ENCODE peak calls at places on chromosomes 3 and 15, in seven cellular contexts. N, T, B, R, D, A and C are unnamed samples.

GRCh38 chr3:33834117-33834495 is 35.7 kb downstream of the PDCD6IP start:
- ATAC-seq in A (no peak), D (no peak), B (no peak), R (no peak), N (no peak), T (no peak), C (peak; percentile 86)

GRCh38 chr3:42053476-42053875 is 37.7 kb upstream of the TRAK1 start:
- ATAC-seq in D (no peak), R (peak; percentile 55), A (no peak), B (peak; percentile 82), N (peak; percentile 67), T (peak; percentile 40), C (no peak)

GRCh38 chr3:4533489-4534443 is 40.6 kb downstream of the ITPR1 start:
- ATAC-seq in A (no peak), T (peak; percentile 45), R (no peak), N (peak; percentile 64), B (peak; percentile 51), D (no peak), C (no peak)

GRCh38 chr3:39261726-39262125 is 18.1 kb downstream of the CX3CR1 start:
- ATAC-seq in R (no peak), N (no peak), B (no peak), A (no peak), D (no peak), T (no peak), C (no peak)

GRCh38 chr15:39139431-39140059 is 441.3 kb upstream of the THBS1 start:
- ATAC-seq in D (no peak), N (no peak), R (no peak), T (no peak), B (no peak), A (no peak), C (no peak)

GRCh38 chr3:52044869-52045616 is 11.3 kb downstream of the DUSP7 start:
- ATAC-seq in B (no peak), T (no peak), R (no peak), N (no peak), A (peak; percentile 17), D (no peak), C (no peak)

GRCh38 chr15:79117442-79118204 is 27.0 kb upstream of the RASGRF1 start:
- ATAC-seq in N (no peak), A (no peak), D (no peak), T (no peak), R (no peak), B (no peak), C (no peak)

GRCh38 chr15:90497912-90498311 is 31.8 kb upstream of the CRTC3 start:
- ATAC-seq in R (peak; percentile 97), T (no peak), D (no peak), N (no peak), B (peak; percentile 30), A (no peak), C (no peak)

GRCh38 chr3:65485826-65486592 is 552.7 kb downstream of the MAGI1 start:
- ATAC-seq in R (no peak), B (peak; percentile 72), D (no peak), T (no peak), N (peak; percentile 42), A (no peak), C (no peak)

GRCh38 chr3:66499881-66500574 is 794 bp downstream of the LRIG1 start:
- ATAC-seq in D (no peak), N (peak; percentile 5), A (peak; percentile 12), T (no peak), B (peak; percentile 12), R (peak; percentile 6), C (peak; percentile 26)

GRCh38 chr15:33581032-33581431 is 270.3 kb downstream of the RYR3 start:
- ATAC-seq in R (no peak), N (no peak), B (no peak), T (no peak), D (no peak), A (no peak), C (no peak)

GRCh38 chr3:119745942-119746341 is 36.0 kb upstream of the NR1I2 start:
- ATAC-seq in N (no peak), A (no peak), T (no peak), B (no peak), R (no peak), D (no peak), C (no peak)

GRCh38 chr15:81504170-81504905 is 130.3 kb upstream of the TMC3 start:
- ATAC-seq in T (peak; percentile 74), A (no peak), B (no peak), R (no peak), D (no peak), N (no peak), C (no peak)

GRCh38 chr3:46935989-46936620 is 40.4 kb downstream of the CCDC12 start:
- ATAC-seq in A (no peak), R (no peak), B (no peak), T (no peak), D (no peak), N (no peak), C (no peak)

GRCh38 chr3:60309539-60310268 is 941.5 kb downstream of the FHIT start:
- ATAC-seq in T (no peak), R (no peak), B (no peak), A (no peak), N (no peak), D (no peak), C (no peak)

GRCh38 chr3:156642750-156643728 is 31.4 kb upstream of the TIPARP start:
- ATAC-seq in B (peak; percentile 10), R (no peak), N (no peak), D (peak; percentile 6), T (no peak), A (no peak), C (peak; percentile 42)

GRCh38 chr15:58555168-58556027 is 123.6 kb downstream of the LIPC start:
- ATAC-seq in N (no peak), D (no peak), B (no peak), R (peak; percentile 25), T (no peak), A (no peak), C (no peak)

GRCh38 chr3:57805674-57806073 is 49.6 kb downstream of the SLMAP start:
- ATAC-seq in A (no peak), R (no peak), T (no peak), D (peak; percentile 83), N (peak; percentile 50), B (no peak), C (no peak)

GRCh38 chr3:53113293-53114010 is 16.8 kb downstream of the RFT1 start:
- ATAC-seq in T (no peak), R (peak; percentile 20), B (peak; percentile 92), A (peak; percentile 10), D (no peak), N (peak; percentile 80), C (no peak)

GRCh38 chr15:66682246-66682645 is 19.8 kb upstream of the SMAD6 start:
- ATAC-seq in N (peak; percentile 11), R (no peak), B (no peak), D (no peak), T (no peak), A (no peak), C (no peak)

GRCh38 chr3:126355251-126355650 is 2.0 kb downstream of the KLF15 start:
- ATAC-seq in N (no peak), R (no peak), D (no peak), T (no peak), B (no peak), A (no peak), C (no peak)

GRCh38 chr3:156421534-156421933 is 133.4 kb downstream of the SSR3 start:
- ATAC-seq in B (no peak), D (no peak), T (no peak), A (no peak), N (no peak), R (no peak), C (peak; percentile 61)

GRCh38 chr15:27844018-27844666 is 255.0 kb downstream of the OCA2 start:
- ATAC-seq in A (no peak), R (no peak), B (no peak), T (no peak), N (no peak), D (no peak), C (peak; percentile 32)

GRCh38 chr15:70014860-70015490 is 82.7 kb downstream of the TLE3 start:
- ATAC-seq in A (no peak), N (no peak), R (peak; percentile 62), T (no peak), D (peak; percentile 19), B (no peak), C (peak; percentile 93)

GRCh38 chr3:110027446-110027845 is 690.1 kb upstream of the DPPA4 start:
- ATAC-seq in N (peak; percentile 89), D (no peak), R (no peak), A (no peak), T (no peak), B (peak; percentile 65), C (no peak)

GRCh38 chr3:105906345-105906744 is 37.5 kb upstream of the CBLB start:
- ATAC-seq in B (no peak), T (no peak), D (no peak), N (no peak), R (no peak), A (no peak), C (no peak)

GRCh38 chr3:142724682-142725351 is 983 bp downstream of the TRPC1 start:
- ATAC-seq in D (peak; percentile 5), T (peak; percentile 16), A (peak; percentile 5), B (peak; percentile 56), R (peak; percentile 31), N (peak; percentile 61), C (peak; percentile 31)

GRCh38 chr15:79071901-79072300 is 18.7 kb downstream of the RASGRF1 start:
- ATAC-seq in B (peak; percentile 91), T (no peak), A (no peak), R (no peak), D (no peak), N (peak; percentile 85), C (no peak)

GRCh38 chr15:99708563-99708962 is 24.7 kb downstream of the LYSMD4 start:
- ATAC-seq in B (peak; percentile 73), D (no peak), T (peak; percentile 47), R (peak; percentile 93), A (no peak), N (peak; percentile 95), C (no peak)

GRCh38 chr15:98671060-98672008 is 23.0 kb downstream of the IGF1R start:
- ATAC-seq in N (no peak), T (no peak), R (no peak), A (no peak), B (no peak), D (no peak), C (no peak)

GRCh38 chr3:188299068-188299467 is 145.1 kb downstream of the LPP start:
- ATAC-seq in B (no peak), N (no peak), R (no peak), D (peak; percentile 78), A (peak; percentile 84), T (no peak), C (peak; percentile 51)

GRCh38 chr3:64129106-64129505 is 96.2 kb downstream of the PRICKLE2 start:
- ATAC-seq in D (no peak), N (no peak), A (no peak), R (no peak), T (no peak), B (no peak), C (no peak)

GRCh38 chr3:183375787-183376186 is 52.6 kb downstream of the MCF2L2 start:
- ATAC-seq in A (no peak), T (no peak), N (no peak), B (no peak), R (no peak), D (no peak), C (peak; percentile 74)

GRCh38 chr3:172076212-172076611 is 36.8 kb downstream of the FNDC3B start:
- ATAC-seq in N (peak; percentile 28), A (no peak), R (no peak), B (no peak), T (no peak), D (no peak), C (no peak)